ENCODE peak calls at places on chromosomes 4 and X, in four cellular contexts. S is cardiac fibroblast; Q is GM20000; P is activated CD8-positive, alpha-beta T cell treated with anti-CD3 and anti-CD28 coated beads for 36 hours. Y is an unnamed sample.

GRCh38 chrX:12866451-12867377 is at the start of gene TLR7:
- DNase-seq in S (no peak), Q (no peak), P (no peak), Y (no peak)

GRCh38 chr4:124318292-124318691 is 394.2 kb downstream of the ANKRD50 start:
- DNase-seq in S (no peak), Q (no peak), P (no peak), Y (no peak)

GRCh38 chr4:87078987-87079469 is 141.4 kb downstream of the KLHL8 start:
- DNase-seq in S (peak; percentile 89), Q (no peak), P (no peak), Y (peak; percentile 34)

GRCh38 chrX:87578978-87579377 is 61.4 kb downstream of the KLHL4 start:
- DNase-seq in S (peak; percentile 26), Q (no peak), P (no peak), Y (no peak)

GRCh38 chr4:11598591-11598990 is 169.9 kb upstream of the HS3ST1 start:
- DNase-seq in S (no peak), Q (no peak), P (no peak), Y (no peak)

GRCh38 chrX:27599928-27600327 is 9.8 kb downstream of the DCAF8L2 start:
- DNase-seq in S (peak; percentile 72), Q (no peak), P (no peak), Y (peak; percentile 58)

GRCh38 chr4:88629826-88630225 is 37.5 kb downstream of the HERC3 start:
- DNase-seq in S (peak; percentile 53), Q (no peak), P (no peak), Y (no peak)

GRCh38 chrX:140064993-140065392 is 99.7 kb upstream of the CXorf66 start:
- DNase-seq in S (no peak), Q (no peak), P (no peak), Y (peak; percentile 81)

GRCh38 chr4:85149656-85150055 is 183.2 kb upstream of the WDFY3 start:
- DNase-seq in S (peak; percentile 79), Q (no peak), P (no peak), Y (peak; percentile 48)

GRCh38 chr4:139452000-139452399 is 1.9 kb upstream of the RAB33B start:
- DNase-seq in S (no peak), Q (no peak), P (no peak), Y (no peak)

GRCh38 chr4:139454111-139454600 is at the start of gene RAB33B:
- DNase-seq in S (peak; percentile 92), Q (no peak), P (no peak), Y (no peak)

GRCh38 chr4:139453041-139453370 is 915 bp upstream of the RAB33B start:
- DNase-seq in S (no peak), Q (peak; percentile 77), P (peak; percentile 85), Y (peak; percentile 82)

GRCh38 chr4:139454646-139455045 is 725 bp downstream of the RAB33B start:
- DNase-seq in S (peak; percentile 17), Q (no peak), P (no peak), Y (no peak)

GRCh38 chr4:139453371-139454110 is 380 bp upstream of the RAB33B start:
- DNase-seq in S (peak; percentile 99), Q (peak; percentile 95), P (peak; percentile 99), Y (peak; percentile 98)
- TF ChIP-seq CTCF in S (no peak), Q (no peak), P (peak; percentile 26), Y (no peak)

GRCh38 chrX:40314070-40314469 is 216.3 kb upstream of the BCOR start:
- DNase-seq in S (no peak), Q (no peak), P (no peak), Y (no peak)
- TF ChIP-seq CTCF in S (no peak), Q (no peak), P (no peak), Y (no peak)

GRCh38 chr4:135515295-135515694 is 1313.7 kb upstream of the PABPC4L start:
- DNase-seq in S (peak; percentile 1), Q (no peak), P (no peak), Y (no peak)
- TF ChIP-seq CTCF in S (no peak), Q (no peak), P (no peak), Y (no peak)

DNA sequence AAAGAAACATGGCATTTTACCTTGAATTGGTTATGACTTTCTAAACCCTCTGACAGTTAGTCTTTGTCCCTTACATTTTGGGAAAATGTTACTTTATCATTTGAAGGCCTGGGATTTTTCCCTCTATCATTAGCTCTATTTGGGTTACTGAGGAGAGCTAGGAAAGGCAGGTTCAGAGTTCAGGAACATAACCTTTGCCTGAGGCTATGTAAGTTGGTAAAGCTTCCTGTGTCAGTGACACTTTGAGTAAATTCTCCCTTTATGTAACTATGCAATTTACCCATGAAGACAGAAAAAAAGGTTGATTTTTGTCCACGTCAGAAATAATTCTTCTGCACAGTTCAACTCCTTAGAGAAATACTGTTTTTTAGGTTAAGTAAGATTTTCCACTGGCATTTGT is 171.8 kb upstream of the NRK start:
- DNase-seq in S (no peak), Q (no peak), P (no peak), Y (no peak)
- TF ChIP-seq CTCF in S (no peak), Q (no peak), P (no peak), Y (no peak)

GRCh38 chr4:152935138-152935537 is 985 bp upstream of the FHDC1 start:
- DNase-seq in S (no peak), Q (peak; percentile 61), P (peak; percentile 44), Y (peak; percentile 31)
- TF ChIP-seq CTCF in S (no peak), Q (no peak), P (peak; percentile 22), Y (no peak)

GRCh38 chr4:6288342-6288741 is 18.7 kb downstream of the WFS1 start:
- DNase-seq in S (no peak), Q (no peak), P (no peak), Y (no peak)
- TF ChIP-seq CTCF in S (no peak), Q (no peak), P (no peak), Y (no peak)

Y was measured in MCF 10A.